ENCODE peak calls at places on chromosomes 11 and 22, in four cellular contexts. Y is upper lobe of right lung, V is tibial nerve, J is nucleus accumbens. O is an unnamed sample.

GRCh38 chr11:128463386-128463829 is 124.0 kb downstream of the ETS1 start:
- DNase-seq in Y (no peak), V (no peak), J (no peak), O (no peak)

GRCh38 chr11:127677813-127678212 is 677.2 kb upstream of the KIRREL3 start:
- DNase-seq in Y (no peak), V (no peak), J (no peak), O (no peak)

GRCh38 chr11:45278721-45279120 is 7.4 kb downstream of the SYT13 start:
- DNase-seq in Y (no peak), V (no peak), J (peak), O (no peak)

GRCh38 chr22:19823638-19824196 is 31.0 kb downstream of the GNB1L start:
- DNase-seq in Y (peak), V (no peak), J (no peak), O (no peak)

GRCh38 chr11:1564535-1565172 is 7.4 kb downstream of the DUSP8 start:
- DNase-seq in Y (peak), V (no peak), J (peak), O (peak)

GRCh38 chr11:120959189-120959588 is 64.7 kb upstream of the TBCEL start:
- DNase-seq in Y (no peak), V (no peak), J (no peak), O (no peak)

GRCh38 chr11:80146231-80146630 is 705.4 kb upstream of the TENM4 start:
- DNase-seq in Y (no peak), V (no peak), J (no peak), O (no peak)

GRCh38 chr11:70944636-70945035 is 307.7 kb downstream of the SHANK2 start:
- DNase-seq in Y (no peak), V (no peak), J (no peak), O (no peak)

GRCh38 chr11:65589444-65590239 is 6.0 kb downstream of the KCNK7 start:
- DNase-seq in Y (no peak), V (no peak), J (no peak), O (no peak)

GRCh38 chr11:113874920-113875413 is 405 bp downstream of the USP28 start:
- DNase-seq in Y (no peak), V (no peak), J (no peak), O (no peak)

GRCh38 chr11:47408598-47409439 is 429 bp downstream of the SLC39A13 start:
- DNase-seq in Y (peak), V (no peak), J (peak), O (no peak)

GRCh38 chr22:44638966-44639739 is 62.9 kb upstream of the PRR5 start:
- DNase-seq in Y (peak), V (peak), J (no peak), O (no peak)

GRCh38 chr11:34495239-34495723 is 18.3 kb downstream of the ELF5 start:
- DNase-seq in Y (no peak), V (no peak), J (no peak), O (no peak)

GRCh38 chr11:73157141-73158010 is 15.3 kb upstream of the FCHSD2 start:
- DNase-seq in Y (peak), V (no peak), J (peak), O (no peak)

GRCh38 chr22:36104988-36105387 is 55.6 kb downstream of the APOL3 start:
- DNase-seq in Y (no peak), V (no peak), J (no peak), O (no peak)

GRCh38 chr11:93844568-93844967 is 5.8 kb downstream of the VSTM5 start:
- DNase-seq in Y (no peak), V (no peak), J (no peak), O (no peak)

GRCh38 chr11:4105916-4106315 is 11.3 kb downstream of the RRM1 start:
- DNase-seq in Y (no peak), V (no peak), J (no peak), O (no peak)

GRCh38 chr11:120054016-120054752 is 83.7 kb downstream of the TRIM29 start:
- DNase-seq in Y (no peak), V (no peak), J (no peak), O (no peak)

GRCh38 chr11:103624708-103625623 is 411.5 kb upstream of the DDI1 start:
- DNase-seq in Y (no peak), V (no peak), J (no peak), O (no peak)

GRCh38 chr11:113249786-113250185 is 64.6 kb upstream of the TTC12 start:
- DNase-seq in Y (no peak), V (no peak), J (no peak), O (no peak)

GRCh38 chr11:46520971-46521745 is 72.7 kb downstream of the AMBRA1 start:
- DNase-seq in Y (no peak), V (no peak), J (no peak), O (no peak)

GRCh38 chr11:42315267-42315666 is 855.8 kb upstream of the LRRC4C start:
- DNase-seq in Y (no peak), V (no peak), J (no peak), O (no peak)

GRCh38 chr22:49350441-49351121 is 477.1 kb downstream of the BRD1 start:
- DNase-seq in Y (peak), V (no peak), J (no peak), O (no peak)

GRCh38 chr11:71247551-71248250 is 4.7 kb downstream of the SHANK2 start:
- DNase-seq in Y (peak), V (no peak), J (peak), O (peak)

GRCh38 chr11:1879342-1879940 is 12.3 kb downstream of the PRR33 start:
- DNase-seq in Y (peak), V (no peak), J (no peak), O (no peak)

GRCh38 chr11:108035690-108036089 is 27.0 kb downstream of the CUL5 start:
- DNase-seq in Y (no peak), V (no peak), J (no peak), O (no peak)

GRCh38 chr22:37803195-37803635 is 4.5 kb upstream of the GCAT start:
- DNase-seq in Y (no peak), V (no peak), J (no peak), O (no peak)

GRCh38 chr11:86990520-86990919 is 35.3 kb upstream of the FZD4 start:
- DNase-seq in Y (no peak), V (no peak), J (no peak), O (no peak)

O was measured in NCI-H1694.